ENCODE peak calls at places on chromosomes 1 and 21, in five cellular contexts. Q, H, Y, V and S are unnamed samples. For H3K4me1, the result is how much of the 10 kb centered on the place peaks cover.

GRCh38 chr1:234961468-234962339 is 166.9 kb downstream of the TOMM20 start:
- DNase-seq in Y (no peak), V (no peak), H (peak), Q (no peak), S (peak)

GRCh38 chr21:41768371-41769042 is 1.7 kb upstream of the RIPK4 start:
- DNase-seq in Y (peak), Q (no peak), H (peak), V (peak), S (no peak)

GRCh38 chr1:188988589-188988988 is 1489.1 kb downstream of the BRINP3 start:
- DNase-seq in Y (no peak), V (no peak), H (no peak), Q (no peak), S (no peak)

GRCh38 chr1:67735806-67736627 is 51.0 kb downstream of the GADD45A start:
- DNase-seq in Q (peak), Y (no peak), V (peak), H (peak), S (peak)

GRCh38 chr21:16195476-16195875 is 465.7 kb downstream of the USP25 start:
- DNase-seq in H (no peak), Q (no peak), V (no peak), Y (no peak), S (no peak)

GRCh38 chr1:218816999-218817398 is 356.7 kb upstream of the LYPLAL1 start:
- DNase-seq in Q (no peak), H (no peak), V (no peak), Y (no peak), S (no peak)

GRCh38 chr1:172976222-172977041 is 74.3 kb downstream of the TNFSF18 start:
- DNase-seq in H (peak), Y (peak), V (no peak), Q (no peak), S (peak)

GRCh38 chr1:91819038-91819788 is 66.7 kb downstream of the TGFBR3 start:
- DNase-seq in Q (no peak), Y (no peak), H (no peak), V (no peak), S (no peak)

GRCh38 chr1:67214420-67215174 is 48.3 kb downstream of the IL23R start:
- DNase-seq in V (no peak), Q (peak), H (peak), Y (no peak), S (peak)

GRCh38 chr1:64469977-64470669 is at the start of gene CACHD1:
- DNase-seq in H (peak), V (peak), Y (peak), Q (peak), S (peak)

GRCh38 chr1:228282329-228283042 is 74.6 kb downstream of the OBSCN start:
- DNase-seq in Q (no peak), V (peak), H (no peak), Y (peak), S (peak)

GRCh38 chr1:38029081-38029681 is 16.6 kb downstream of the UTP11 start:
- DNase-seq in Y (no peak), Q (no peak), H (no peak), V (no peak), S (peak)

GRCh38 chr21:34558166-34558565 is 46.2 kb upstream of the KCNE1 start:
- DNase-seq in Q (no peak), Y (no peak), V (no peak), H (no peak), S (no peak)

GRCh38 chr1:20574686-20575543 is 14.0 kb upstream of the CDA start:
- DNase-seq in V (peak), H (peak), Y (peak), Q (peak), S (peak)

GRCh38 chr1:93468681-93469080 is 20.8 kb downstream of the FNBP1L start:
- DNase-seq in V (no peak), H (no peak), Y (no peak), Q (no peak), S (no peak)

GRCh38 chr1:153683853-153684252 is 5.4 kb downstream of the NPR1 start:
- DNase-seq in H (peak), V (no peak), Q (no peak), Y (no peak), S (no peak)

GRCh38 chr1:24263746-24264145 is 55.4 kb upstream of the GRHL3 start:
- DNase-seq in H (no peak), Y (no peak), V (no peak), Q (no peak), S (no peak)

GRCh38 chr1:245704765-245705164 is 550.0 kb downstream of the KIF26B start:
- DNase-seq in H (no peak), V (no peak), Y (no peak), Q (no peak), S (no peak)

GRCh38 chr1:160942926-160943325 is 11.7 kb downstream of the ITLN2 start:
- DNase-seq in Y (peak), V (no peak), H (no peak), Q (no peak), S (no peak)

GRCh38 chr1:224498574-224499170 is 64.1 kb upstream of the WDR26 start:
- DNase-seq in H (no peak), Q (no peak), Y (no peak), V (no peak), S (no peak)

GRCh38 chr1:7501259-7501560 is 269.9 kb upstream of the VAMP3 start:
- DNase-seq in H (no peak), Q (no peak), V (no peak), Y (no peak), S (peak)

GRCh38 chr1:17586172-17586963 is 46.9 kb downstream of the ARHGEF10L start:
- DNase-seq in Q (no peak), Y (no peak), H (peak), V (no peak), S (no peak)
- H3K4me1 ChIP-seq in Q (under half), Y (half or more), H (under half), V (under half), S (under half)

DNA sequence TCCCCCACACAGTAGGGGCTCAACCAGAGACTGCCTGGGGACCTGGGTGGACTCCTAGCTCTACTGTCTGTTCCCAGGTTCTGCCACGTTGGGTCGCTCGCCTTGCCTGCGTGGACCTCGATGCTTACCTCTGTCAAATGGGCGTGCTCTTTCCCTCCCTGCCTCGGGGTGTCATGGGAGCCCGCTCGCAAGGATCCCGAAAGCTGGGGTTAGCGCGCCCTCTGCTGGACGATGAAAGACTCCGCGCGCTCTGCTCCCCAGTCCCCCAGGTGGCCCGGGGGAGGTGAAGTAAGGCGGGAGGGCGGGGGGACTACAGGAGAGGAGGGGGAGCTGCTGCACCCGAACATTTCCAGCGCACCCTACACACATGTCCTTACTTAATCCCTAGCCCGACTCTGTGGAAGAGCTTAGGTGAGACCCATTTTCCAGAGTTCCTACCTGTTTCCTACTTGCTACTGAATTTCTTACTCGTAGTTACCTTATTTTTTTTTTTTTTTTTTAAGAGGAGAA is 2.3 kb upstream of the BSND start:
- DNase-seq in H (peak), Y (peak), Q (peak), V (peak), S (peak)
- H3K4me1 ChIP-seq in H (under half), Y (under half), Q (under half), V (under half), S (under half)

DNA sequence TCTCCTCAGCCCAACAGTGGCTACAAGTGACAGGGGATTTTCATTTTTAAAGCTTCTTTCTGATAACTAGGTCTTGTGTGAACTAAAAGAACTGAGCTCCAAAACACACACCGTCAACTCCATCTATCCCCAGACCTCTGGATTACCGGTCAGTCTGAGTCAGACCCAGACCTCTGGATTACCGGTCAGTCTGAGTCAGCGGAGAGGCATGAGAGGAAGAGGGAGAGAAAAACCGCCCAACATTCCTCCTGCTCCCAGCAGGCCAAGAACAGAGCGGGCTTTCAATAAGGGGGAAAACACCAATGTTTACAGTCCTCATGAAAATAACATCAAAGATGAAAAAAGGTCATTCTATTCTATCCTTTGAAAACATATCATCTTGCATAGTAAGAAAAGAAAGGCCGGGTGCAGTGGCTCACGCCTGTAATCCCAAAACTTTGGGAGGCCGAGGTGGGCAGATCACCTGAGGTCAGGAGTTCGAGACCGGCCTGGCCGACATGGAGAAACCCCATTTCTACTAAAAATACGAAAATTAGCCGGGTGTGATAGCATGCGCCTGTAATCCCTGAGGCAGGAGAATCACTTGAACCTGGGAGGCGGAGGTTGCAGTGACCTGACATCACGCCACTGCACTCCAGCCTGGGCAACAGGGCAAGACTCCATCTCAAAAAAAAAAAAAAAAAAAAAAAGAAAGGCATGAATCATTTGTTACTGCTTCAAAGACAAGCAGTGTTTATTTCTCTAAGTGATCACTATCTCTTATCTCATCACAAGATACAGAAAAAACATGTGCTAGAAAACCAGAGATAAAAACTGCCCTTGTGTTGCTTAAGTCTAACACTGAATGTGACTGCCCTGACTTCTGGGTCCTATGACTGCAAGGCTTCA is 3.4 kb downstream of the PTTG1IP start:
- DNase-seq in H (no peak), V (no peak), Q (no peak), Y (peak), S (peak)
- H3K4me1 ChIP-seq in H (under half), V (under half), Q (half or more), Y (half or more), S (half or more)

GRCh38 chr1:21640653-21641052 is 28.5 kb downstream of the RAP1GAP start:
- DNase-seq in Q (no peak), V (no peak), H (no peak), Y (no peak), S (no peak)
- H3K4me1 ChIP-seq in Q (under half), V (under half), H (under half), Y (under half), S (under half)

DNA sequence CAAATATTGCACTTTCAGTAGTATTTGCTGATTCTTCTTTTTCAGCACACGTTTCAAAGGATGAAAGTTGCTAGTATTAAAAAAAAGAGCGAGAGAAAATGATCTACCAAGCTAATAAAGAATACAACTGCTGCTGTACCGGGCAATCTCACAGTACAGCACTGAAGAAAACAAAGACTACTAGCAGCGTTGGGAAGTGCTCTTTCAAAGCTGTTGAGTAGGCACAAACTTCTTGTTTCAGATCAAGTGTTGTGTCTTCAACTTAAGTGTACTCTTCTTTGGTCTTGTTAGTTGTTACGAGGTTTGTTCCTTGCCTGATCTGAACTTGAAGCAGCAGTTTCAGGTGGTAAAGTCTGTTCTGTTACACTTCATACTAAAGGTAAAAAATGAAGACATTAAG is 7.9 kb downstream of the CSDE1 start:
- DNase-seq in Q (no peak), Y (no peak), H (no peak), V (no peak), S (no peak)
- H3K4me1 ChIP-seq in Q (half or more), Y (under half), H (under half), V (under half), S (under half)

DNA sequence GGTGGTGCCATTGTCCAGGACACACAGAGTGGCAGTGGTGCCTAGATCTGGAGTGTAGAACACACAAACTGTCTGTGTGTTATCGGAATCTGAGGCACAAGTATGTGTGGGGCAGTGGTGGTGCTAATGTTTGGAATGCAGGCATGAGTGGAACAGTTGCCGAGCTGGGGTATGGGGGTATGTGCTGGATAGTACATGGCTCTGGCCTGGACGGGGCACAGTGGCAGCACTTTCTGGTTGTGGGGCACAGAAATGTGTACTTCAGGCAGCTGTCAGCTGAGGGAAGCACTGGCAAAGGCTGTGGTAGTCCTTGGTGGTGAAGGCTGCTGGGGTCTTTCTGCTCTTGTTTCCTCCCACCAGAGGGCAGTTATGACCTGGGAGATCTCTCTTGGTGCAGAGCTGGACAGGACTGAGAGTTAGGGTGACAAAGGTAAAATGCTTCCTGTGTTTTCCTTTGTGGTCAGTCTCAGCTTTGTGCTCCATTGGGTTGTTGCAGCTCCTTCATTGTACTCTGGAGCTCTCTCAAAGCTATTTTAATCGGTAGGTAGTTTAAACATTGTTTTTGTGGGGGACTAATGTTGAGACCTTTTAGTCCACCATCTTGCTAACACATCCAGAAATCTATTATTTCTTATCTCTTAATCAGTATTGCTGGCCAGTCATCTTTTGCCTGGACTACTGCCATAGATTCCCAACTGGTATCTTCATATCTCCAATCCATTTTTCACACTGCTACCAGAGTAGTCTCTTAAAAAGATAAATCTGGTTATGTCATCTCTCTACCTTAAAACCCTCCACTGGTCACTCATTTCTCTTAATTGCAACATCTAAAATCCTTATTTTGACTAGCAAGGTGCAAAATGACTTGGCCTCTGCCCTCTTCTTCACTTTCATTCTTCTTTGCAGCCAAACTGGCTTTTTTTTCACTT is 83.9 kb upstream of the NBPF4 start:
- DNase-seq in Y (no peak), H (no peak), Q (no peak), V (no peak), S (no peak)
- H3K4me1 ChIP-seq in Y (under half), H (under half), Q (under half), V (under half), S (under half)

GRCh38 chr21:32426066-32426465 is 13.6 kb downstream of the EVA1C start:
- DNase-seq in V (no peak), Y (no peak), H (no peak), Q (no peak), S (no peak)

GRCh38 chr21:32424674-32425073 is 12.2 kb downstream of the EVA1C start:
- DNase-seq in H (no peak), Q (no peak), V (no peak), Y (no peak), S (no peak)

GRCh38 chr21:32426592-32427051 is 14.1 kb downstream of the EVA1C start:
- DNase-seq in V (no peak), Y (no peak), H (no peak), Q (no peak), S (no peak)

GRCh38 chr21:32425628-32426027 is 13.1 kb downstream of the EVA1C start:
- DNase-seq in V (no peak), H (no peak), Y (no peak), Q (no peak), S (no peak)

GRCh38 chr21:32427958-32428623 is 15.6 kb downstream of the EVA1C start:
- DNase-seq in Y (no peak), Q (no peak), V (no peak), H (no peak), S (no peak)
- H3K4me1 ChIP-seq in Y (under half), Q (under half), V (under half), H (under half), S (under half)